ENCODE peak calls at places on chromosomes 12 and 14, in four cellular contexts. Y is A549, I is K562, M is HepG2. R is an unnamed sample.

GRCh38 chr14:96400495-96400894 is 8.6 kb downstream of the AK7 start:
- DNase-seq in I (no peak), M (no peak), Y (no peak), R (no peak)

GRCh38 chr14:94122438-94122837 is 7.0 kb downstream of the IFI27L2 start:
- DNase-seq in Y (no peak), M (no peak), I (no peak), R (no peak)

GRCh38 chr14:75126679-75127473 is at the start of gene NEK9:
- DNase-seq in I (peak; percentile 68), Y (peak; percentile 92), M (peak; percentile 73), R (peak; percentile 81)

GRCh38 chr14:37580146-37580545 is 14.9 kb downstream of the FOXA1 start:
- DNase-seq in Y (no peak), I (no peak), M (no peak), R (no peak)

GRCh38 chr12:112005419-112006395 is 7.3 kb downstream of the TMEM116 start:
- DNase-seq in Y (peak; percentile 50), I (peak; percentile 58), M (no peak), R (peak; percentile 72)

GRCh38 chr12:53298154-53298553 is 1.3 kb upstream of the MYG1 start:
- DNase-seq in Y (no peak), M (no peak), I (no peak), R (no peak)

GRCh38 chr12:41286426-41286825 is 98.3 kb downstream of the PDZRN4 start:
- DNase-seq in M (peak; percentile 75), Y (no peak), I (no peak), R (no peak)

GRCh38 chr12:113002676-113003075 is 24.4 kb downstream of the OAS2 start:
- DNase-seq in M (no peak), I (no peak), Y (no peak), R (no peak)

GRCh38 chr12:34402899-34403705 is 380.8 kb downstream of the ALG10 start:
- DNase-seq in M (no peak), Y (no peak), I (peak; percentile 1), R (peak; percentile 2)

GRCh38 chr12:103050273-103050672 is 92.8 kb downstream of the ASCL1 start:
- DNase-seq in I (no peak), M (no peak), Y (no peak), R (no peak)

GRCh38 chr14:104138098-104138890 is at the start of gene KIF26A:
- DNase-seq in M (no peak), I (peak; percentile 32), Y (peak; percentile 80), R (peak; percentile 67)

GRCh38 chr12:28602760-28603638 is 412.7 kb downstream of the CCDC91 start:
- DNase-seq in I (no peak), Y (no peak), M (no peak), R (no peak)

GRCh38 chr12:113060336-113060960 is 3.9 kb downstream of the DTX1 start:
- DNase-seq in M (no peak), Y (no peak), I (no peak), R (no peak)

GRCh38 chr14:65335548-65335947 is 77.0 kb upstream of the FUT8 start:
- DNase-seq in Y (no peak), M (no peak), I (no peak), R (no peak)

GRCh38 chr14:65333926-65334687 is 78.4 kb upstream of the FUT8 start:
- DNase-seq in M (no peak), I (no peak), Y (no peak), R (peak; percentile 56)

GRCh38 chr14:65334765-65335411 is 77.6 kb upstream of the FUT8 start:
- DNase-seq in Y (no peak), I (no peak), M (no peak), R (peak; percentile 22)

GRCh38 chr14:65332141-65332871 is 80.2 kb upstream of the FUT8 start:
- DNase-seq in Y (no peak), I (no peak), M (no peak), R (no peak)

GRCh38 chr14:65336191-65336591 is 76.3 kb upstream of the FUT8 start:
- DNase-seq in I (no peak), Y (no peak), M (no peak), R (no peak)
- TF ChIP-seq HMGXB4 in I (no peak), Y (no peak), M (no peak), R (no peak)

GRCh38 chr12:116474331-116474730 is 84.8 kb upstream of the MAP1LC3B2 start:
- DNase-seq in M (no peak), Y (no peak), I (no peak), R (no peak)
- TF ChIP-seq MAX in M (no peak), Y (no peak), I (no peak), R (no peak)

GRCh38 chr14:83556746-83557460 is 1973.0 kb upstream of the FLRT2 start:
- DNase-seq in Y (no peak), M (no peak), I (no peak), R (no peak)

GRCh38 chr14:83561261-83561660 is 1968.7 kb upstream of the FLRT2 start:
- DNase-seq in Y (no peak), M (no peak), I (no peak), R (no peak)

GRCh38 chr14:83558946-83559345 is 1971.0 kb upstream of the FLRT2 start:
- DNase-seq in Y (no peak), M (no peak), I (no peak), R (no peak)

GRCh38 chr14:83559721-83560120 is 1970.2 kb upstream of the FLRT2 start:
- DNase-seq in Y (no peak), I (no peak), M (no peak), R (no peak)

DNA sequence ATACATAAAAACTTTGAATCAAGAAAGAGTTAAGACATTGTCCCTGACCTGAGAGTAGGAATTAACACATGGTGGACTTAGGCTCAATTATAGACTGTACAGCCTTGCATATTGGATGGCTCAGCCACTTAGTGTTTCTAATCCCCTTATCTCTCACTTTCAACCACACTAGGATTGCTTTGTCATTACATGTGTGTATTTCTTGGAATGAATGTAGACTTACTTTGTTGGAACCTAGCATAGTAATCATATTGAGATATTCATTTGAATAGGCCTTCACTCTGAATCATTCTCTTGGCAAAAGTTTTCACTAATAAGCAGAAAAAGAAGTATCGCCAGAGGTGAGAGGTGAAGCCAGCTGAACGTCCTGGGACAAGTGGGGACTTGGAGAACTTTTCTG is 1973.9 kb upstream of the FLRT2 start:
- DNase-seq in Y (no peak), I (no peak), M (no peak), R (no peak)
- TF ChIP-seq HMGXB4 in Y (no peak), I (no peak), M (no peak), R (no peak)

GRCh38 chr14:35342160-35343010 is 50.2 kb downstream of the PSMA6 start:
- DNase-seq in M (no peak), Y (no peak), I (no peak), R (no peak)
- TF ChIP-seq MAX in M (no peak), Y (no peak), I (no peak), R (no peak)

DNA sequence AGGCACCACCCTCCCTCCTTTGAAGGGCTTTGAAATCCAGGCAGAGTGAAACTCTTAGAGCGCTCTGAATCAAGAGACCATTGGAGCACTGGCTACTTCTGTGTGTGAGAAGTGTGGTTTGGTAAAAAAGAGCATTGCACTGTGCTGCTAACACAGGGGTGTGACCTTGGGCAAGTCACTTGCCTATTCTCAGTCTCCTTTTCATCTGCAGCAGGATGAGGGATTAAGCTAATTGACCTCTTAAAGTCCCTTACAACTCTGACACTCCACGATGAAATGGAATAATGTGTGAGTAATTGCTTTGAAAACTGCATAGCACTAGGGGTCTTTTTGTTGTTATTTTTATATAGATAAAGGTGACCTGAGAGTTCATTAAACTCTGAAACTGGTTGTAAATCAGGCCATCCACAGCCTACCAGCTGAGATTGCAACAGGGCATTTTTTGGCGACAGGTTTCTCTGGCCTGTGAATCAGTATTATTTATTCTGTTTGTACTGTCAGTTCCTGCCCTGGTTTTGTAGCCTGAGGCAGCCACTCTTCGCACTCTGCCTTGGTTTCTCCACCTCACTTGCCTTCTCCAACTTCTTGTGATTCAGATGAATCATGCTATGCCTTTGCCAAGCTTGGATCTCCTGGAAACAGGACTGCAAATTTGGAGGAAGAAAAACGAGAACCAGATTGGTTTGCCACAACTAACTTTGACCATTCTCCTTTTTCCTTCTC is 159.9 kb upstream of the PARP11 start:
- DNase-seq in I (no peak), Y (no peak), M (no peak), R (no peak)
- TF ChIP-seq HMGXB4 in I (no peak), Y (no peak), M (no peak), R (no peak)

GRCh38 chr12:122635471-122635870 is 67.7 kb downstream of the HCAR2 start:
- DNase-seq in Y (no peak), M (no peak), I (no peak), R (no peak)
- TF ChIP-seq MAX in Y (no peak), M (no peak), I (no peak), R (no peak)

GRCh38 chr12:117590386-117590785 is 229.0 kb upstream of the NOS1 start:
- DNase-seq in M (no peak), Y (no peak), I (no peak), R (no peak)

GRCh38 chr12:117590999-117591398 is 229.6 kb upstream of the NOS1 start:
- DNase-seq in Y (no peak), I (no peak), M (no peak), R (no peak)

GRCh38 chr12:117583677-117584076 is 222.3 kb upstream of the NOS1 start:
- DNase-seq in M (no peak), I (no peak), Y (no peak), R (no peak)

GRCh38 chr12:117583092-117583491 is 221.7 kb upstream of the NOS1 start:
- DNase-seq in Y (no peak), I (no peak), M (no peak), R (no peak)

GRCh38 chr12:117587646-117588287 is 226.3 kb upstream of the NOS1 start:
- DNase-seq in M (peak; percentile 15), I (peak; percentile 80), Y (peak; percentile 77), R (peak; percentile 81)
- TF ChIP-seq HMGXB4 in M (no peak), I (no peak), Y (no peak), R (no peak)

GRCh38 chr12:31589896-31590729 is 823 bp downstream of the DENND5B start:
- DNase-seq in I (peak; percentile 67), M (peak; percentile 89), Y (peak; percentile 62), R (peak; percentile 60)

GRCh38 chr12:31588976-31589375 is 2.0 kb downstream of the DENND5B start:
- DNase-seq in M (no peak), Y (no peak), I (no peak), R (no peak)

GRCh38 chr12:31589582-31589895 is 1.4 kb downstream of the DENND5B start:
- DNase-seq in Y (no peak), I (no peak), M (no peak), R (peak; percentile 71)

GRCh38 chr12:31590730-31591307 is at the start of gene DENND5B:
- DNase-seq in I (peak; percentile 84), M (peak; percentile 50), Y (peak; percentile 64), R (peak; percentile 67)

GRCh38 chr12:31591308-31591901 is 469 bp upstream of the DENND5B start:
- DNase-seq in Y (peak; percentile 29), M (no peak), I (peak; percentile 10), R (no peak)
- TF ChIP-seq MAX in Y (no peak), M (peak; percentile 0), I (no peak), R (no peak)

GRCh38 chr14:67187210-67187609 is 2.0 kb upstream of the GARIN2 start:
- DNase-seq in M (peak; percentile 38), I (no peak), Y (peak; percentile 72), R (no peak)
- TF ChIP-seq HMGXB4 in M (no peak), I (no peak), Y (no peak), R (no peak)

GRCh38 chr14:69430306-69430939 is 31.9 kb downstream of the SLC39A9 start:
- DNase-seq in M (peak; percentile 64), I (no peak), Y (no peak), R (no peak)
- TF ChIP-seq MAX in M (no peak), I (no peak), Y (no peak), R (no peak)